ENCODE peak calls at places on chromosomes 12 and 14, in seven cellular contexts. Z is NT2/D1, N is brain microvascular endothelial cell, U is Peyer's patch, G is pancreas, P is GM06990, M is neural progenitor cell. D is an unnamed sample.

GRCh38 chr12:77377116-77377515 is 311.7 kb upstream of the E2F7 start:
- DNase-seq in G (no peak), P (no peak), M (no peak), N (peak), U (no peak), Z (no peak), D (no peak)

GRCh38 chr14:35367056-35367372 is 37.5 kb downstream of the NFKBIA start:
- DNase-seq in M (no peak), P (no peak), G (no peak), Z (no peak), N (no peak), U (no peak), D (no peak)

GRCh38 chr14:97328743-97329142 is 531.6 kb downstream of the VRK1 start:
- DNase-seq in G (no peak), M (no peak), P (no peak), N (no peak), U (no peak), Z (no peak), D (no peak)

GRCh38 chr12:106956048-106956935 is 585 bp downstream of the TMEM263 start:
- DNase-seq in Z (peak), U (peak), N (peak), M (peak), P (peak), G (peak), D (peak)

GRCh38 chr12:69987453-69988102 is 162.6 kb downstream of the MYRFL start:
- DNase-seq in Z (no peak), G (no peak), M (no peak), P (no peak), U (no peak), N (peak), D (no peak)

GRCh38 chr12:39393179-39393578 is 49.7 kb downstream of the KIF21A start:
- DNase-seq in P (no peak), U (no peak), G (no peak), N (no peak), Z (no peak), M (peak), D (no peak)

GRCh38 chr14:44606576-44606975 is 99.5 kb upstream of the FSCB start:
- DNase-seq in Z (no peak), G (no peak), M (no peak), U (no peak), N (no peak), P (no peak), D (no peak)

GRCh38 chr14:85607571-85608219 is 77.8 kb downstream of the FLRT2 start:
- DNase-seq in N (peak), P (no peak), U (no peak), M (no peak), G (no peak), Z (no peak), D (no peak)

GRCh38 chr12:43835656-43836454 is at the start of gene TMEM117:
- DNase-seq in U (peak), Z (peak), M (peak), N (peak), P (peak), G (peak), D (no peak)

GRCh38 chr12:109089683-109090082 is 3.6 kb downstream of the ALKBH2 start:
- DNase-seq in P (no peak), M (no peak), Z (no peak), U (no peak), N (no peak), G (no peak), D (no peak)

GRCh38 chr12:89448951-89449371 is 75.6 kb downstream of the GALNT4 start:
- DNase-seq in Z (no peak), U (no peak), M (no peak), P (no peak), N (no peak), G (no peak), D (no peak)

GRCh38 chr12:14567311-14568195 is at the start of gene PLBD1:
- DNase-seq in U (peak), P (peak), M (peak), Z (peak), N (no peak), G (peak), D (no peak)

GRCh38 chr14:95222870-95223398 is 65.6 kb upstream of the DICER1 start:
- DNase-seq in M (no peak), G (no peak), Z (no peak), N (peak), U (no peak), P (no peak), D (no peak)

GRCh38 chr12:132282950-132283771 is 46.2 kb downstream of the GALNT9 start:
- DNase-seq in M (no peak), G (peak), U (no peak), P (no peak), Z (no peak), N (no peak), D (peak)

GRCh38 chr14:96565811-96566210 is 63.6 kb downstream of the PAPOLA start:
- DNase-seq in N (no peak), U (no peak), M (no peak), Z (no peak), G (no peak), P (no peak), D (no peak)

GRCh38 chr14:67420102-67420739 is 8.3 kb upstream of the PLEK2 start:
- DNase-seq in M (peak), P (no peak), N (no peak), U (peak), Z (no peak), G (no peak), D (peak)

DNA sequence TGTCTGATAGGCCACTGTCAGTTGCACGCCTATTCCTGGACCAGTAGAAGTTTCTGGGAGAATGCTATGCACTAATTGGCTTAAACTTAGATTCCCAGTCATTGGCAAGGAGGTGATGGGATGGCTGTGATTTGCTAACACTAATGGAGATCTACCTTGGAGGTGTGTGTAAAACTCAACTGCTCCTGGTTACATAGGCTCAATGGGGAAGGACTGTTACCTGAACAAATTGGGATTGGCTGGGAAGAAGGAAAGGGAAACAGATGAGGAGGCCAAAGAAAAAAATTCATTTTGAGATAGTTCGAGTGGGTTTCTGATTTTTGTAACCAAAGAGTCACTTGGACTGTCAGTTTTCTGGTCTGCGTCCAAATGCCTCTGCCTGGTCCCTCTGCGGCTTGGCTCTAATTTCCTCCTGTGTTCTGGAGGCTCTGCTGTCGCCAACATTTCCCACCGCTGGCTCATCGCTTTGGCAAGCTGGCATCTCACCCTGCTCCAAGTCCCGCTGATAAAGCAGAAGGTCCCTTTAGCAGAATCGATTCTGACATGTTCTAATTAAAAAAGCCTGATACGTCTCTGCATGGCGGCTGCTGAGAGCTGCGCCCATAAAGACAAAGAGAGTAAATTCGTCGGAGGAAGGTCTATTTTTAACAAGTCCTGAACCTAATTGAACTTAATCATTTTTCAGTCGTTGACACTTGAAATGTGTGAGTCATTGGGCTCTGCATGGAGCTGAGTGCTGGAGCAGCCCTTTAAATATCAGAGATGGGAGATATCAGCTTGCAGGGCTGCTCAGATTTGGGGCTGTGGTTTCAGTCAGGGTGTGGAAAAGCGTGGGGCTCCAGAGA is 2.0 kb upstream of the CCDC63 start:
- DNase-seq in G (no peak), M (no peak), Z (no peak), N (no peak), P (no peak), U (no peak), D (no peak)
- H3K4me3 ChIP-seq in G (no peak), M (no peak), Z (no peak), N (no peak), P (no peak), U (no peak), D (no peak)

GRCh38 chr14:87255046-87255445 is 737.9 kb downstream of the GALC start:
- DNase-seq in G (no peak), M (no peak), N (no peak), Z (no peak), P (no peak), U (no peak), D (no peak)

GRCh38 chr14:87264796-87265195 is 728.2 kb downstream of the GALC start:
- DNase-seq in U (no peak), M (no peak), P (no peak), Z (no peak), N (no peak), G (no peak), D (peak)

GRCh38 chr14:87264386-87264785 is 728.6 kb downstream of the GALC start:
- DNase-seq in G (no peak), M (no peak), P (no peak), N (no peak), U (no peak), Z (no peak), D (no peak)

GRCh38 chr14:87261621-87262020 is 731.4 kb downstream of the GALC start:
- DNase-seq in M (no peak), U (no peak), G (no peak), N (no peak), Z (no peak), P (no peak), D (no peak)

GRCh38 chr14:87260460-87260859 is 732.5 kb downstream of the GALC start:
- DNase-seq in G (no peak), M (peak), P (no peak), Z (peak), N (no peak), U (no peak), D (no peak)
- H3K4me3 ChIP-seq in G (no peak), M (peak), P (no peak), Z (no peak), N (no peak), U (no peak), D (no peak)

GRCh38 chr12:59179231-59179630 is 258.9 kb upstream of the LRIG3 start:
- DNase-seq in N (no peak), Z (no peak), M (no peak), P (no peak), G (no peak), U (no peak), D (no peak)
- H3K4me3 ChIP-seq in N (no peak), Z (no peak), M (no peak), P (no peak), G (no peak), U (no peak), D (no peak)

GRCh38 chr12:81758421-81759214 is 532 bp downstream of the PPFIA2 start:
- DNase-seq in G (peak), N (peak), P (no peak), Z (peak), M (peak), U (no peak), D (no peak)

GRCh38 chr12:81759215-81759991 is at the start of gene PPFIA2:
- DNase-seq in P (no peak), M (peak), Z (peak), U (no peak), G (peak), N (peak), D (no peak)

DNA sequence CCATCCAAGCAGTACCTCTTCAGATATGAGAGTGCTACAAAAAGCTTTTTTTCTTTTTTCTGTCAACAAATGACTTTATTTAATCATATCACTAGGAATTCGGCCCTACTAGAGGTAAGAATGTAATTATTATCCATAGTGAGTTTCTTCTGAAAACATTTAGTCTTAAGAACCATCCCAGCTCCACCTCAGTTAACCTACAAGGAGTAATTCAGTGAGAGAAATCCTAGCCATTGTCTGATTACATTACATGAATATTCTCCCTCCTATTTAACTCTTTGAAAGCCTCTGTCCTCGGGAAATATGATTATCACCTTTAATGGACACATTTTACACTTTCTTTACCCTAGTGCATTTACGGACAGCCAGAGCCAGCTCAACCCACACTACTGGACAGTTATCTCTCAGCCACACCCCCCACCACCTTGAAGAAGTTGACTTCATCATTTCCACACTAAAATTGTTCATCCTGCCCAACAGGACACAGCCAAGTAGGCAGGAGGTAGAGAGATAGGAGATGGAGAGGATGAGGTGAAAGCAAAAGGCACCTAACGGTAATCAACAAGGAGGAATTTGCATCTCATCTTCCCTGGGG is 1.3 kb downstream of the PPFIA2 start:
- DNase-seq in N (no peak), P (no peak), U (no peak), G (no peak), M (no peak), Z (no peak), D (no peak)
- H3K4me3 ChIP-seq in N (peak), P (no peak), U (no peak), G (no peak), M (peak), Z (peak), D (no peak)

GRCh38 chr12:47755655-47756562 is 2.8 kb downstream of the RAPGEF3 start:
- DNase-seq in Z (no peak), P (peak), G (peak), M (no peak), U (no peak), N (no peak), D (no peak)
- H3K4me3 ChIP-seq in Z (no peak), P (peak), G (no peak), M (no peak), U (no peak), N (no peak), D (no peak)

DNA sequence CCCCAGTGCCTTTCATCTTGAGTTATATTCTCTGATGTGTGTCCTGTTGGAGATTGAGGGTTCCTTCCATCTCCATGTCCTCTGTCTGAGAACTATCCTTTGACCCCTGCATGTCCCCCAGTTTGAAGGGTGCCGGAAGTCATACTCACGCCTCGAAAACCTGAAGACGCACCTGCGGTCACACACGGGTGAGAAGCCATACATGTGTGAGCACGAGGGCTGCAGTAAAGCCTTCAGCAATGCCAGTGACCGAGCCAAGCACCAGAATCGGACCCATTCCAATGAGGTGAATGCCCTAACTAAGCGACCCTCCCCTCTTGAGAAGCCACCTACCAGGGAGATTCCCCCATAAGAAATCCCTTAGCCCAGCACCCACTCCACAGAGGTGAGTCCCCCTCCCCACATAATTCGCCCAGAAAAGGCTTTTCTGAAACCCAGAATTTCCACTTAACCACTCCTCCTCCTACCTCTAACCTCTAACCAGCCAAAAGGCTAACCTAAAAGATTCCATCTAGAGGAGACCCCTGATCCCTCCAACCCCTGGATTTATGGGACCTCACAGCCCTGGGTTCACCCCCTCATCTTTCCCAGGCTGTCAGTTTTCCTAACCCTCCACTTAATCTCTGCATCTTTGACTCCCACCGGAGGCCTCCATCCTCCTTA is 7.8 kb downstream of the GLI1 start:
- DNase-seq in Z (no peak), U (no peak), G (no peak), P (no peak), M (no peak), N (no peak), D (no peak)
- H3K4me3 ChIP-seq in Z (no peak), U (no peak), G (no peak), P (no peak), M (no peak), N (no peak), D (no peak)